ENCODE peak calls at places on chromosomes 13 and 19, in seven cellular contexts. M, L, I, R, E, G and S are unnamed samples.
A peak's percentile ranks its signal among the peaks of the same experiment; 100 is the strongest.

GRCh38 chr19:58228584-58229254 is at the start of gene ZNF544:
- DNase-seq in L (peak; percentile 95), M (peak; percentile 71), R (peak; percentile 80), E (peak; percentile 19), G (peak; percentile 78), I (peak; percentile 19), S (peak; percentile 15)

GRCh38 chr13:47033216-47033615 is 136.4 kb upstream of the HTR2A start:
- DNase-seq in R (no peak), L (peak; percentile 50), M (no peak), I (no peak), G (peak; percentile 74), E (peak; percentile 23), S (no peak)

GRCh38 chr19:55654323-55654832 is 457 bp upstream of the U2AF2 start:
- DNase-seq in I (peak; percentile 99), M (peak; percentile 100), L (peak; percentile 100), R (peak; percentile 100), G (peak; percentile 99), E (peak; percentile 99), S (peak; percentile 99)

GRCh38 chr13:27442071-27442647 is 8.2 kb downstream of the MTIF3 start:
- DNase-seq in E (no peak), M (no peak), L (no peak), R (no peak), G (no peak), I (no peak), S (no peak)

GRCh38 chr19:15238639-15239155 is 6.4 kb upstream of the EPHX3 start:
- DNase-seq in G (no peak), R (no peak), L (peak; percentile 76), M (no peak), E (no peak), I (no peak), S (no peak)

GRCh38 chr19:7454998-7455397 is 33.8 kb downstream of the PEX11G start:
- DNase-seq in R (no peak), M (no peak), G (no peak), E (no peak), L (no peak), I (no peak), S (no peak)

GRCh38 chr19:959935-960502 is 24.1 kb upstream of the WDR18 start:
- DNase-seq in R (no peak), I (no peak), G (no peak), L (peak; percentile 87), E (no peak), M (no peak), S (no peak)

GRCh38 chr13:82833928-82834327 is 1048.3 kb downstream of the SLITRK1 start:
- DNase-seq in I (no peak), M (no peak), G (peak; percentile 2), E (no peak), L (no peak), R (no peak), S (peak; percentile 23)

GRCh38 chr13:51833980-51834379 is 11.0 kb downstream of the TMEM272 start:
- DNase-seq in I (no peak), G (no peak), L (no peak), R (no peak), E (no peak), M (no peak), S (no peak)

GRCh38 chr19:18429717-18430416 is 8.1 kb downstream of the ISYNA1 start:
- DNase-seq in M (no peak), I (no peak), L (peak; percentile 70), E (no peak), G (no peak), R (peak; percentile 70), S (no peak)

GRCh38 chr13:45792827-45793303 is 58.7 kb downstream of the SIAH3 start:
- DNase-seq in M (no peak), I (no peak), L (peak; percentile 23), G (no peak), E (no peak), R (no peak), S (no peak)

GRCh38 chr13:60018536-60018935 is 145.2 kb downstream of the DIAPH3 start:
- DNase-seq in G (no peak), M (no peak), R (no peak), I (no peak), L (no peak), E (no peak), S (no peak)

GRCh38 chr13:71483733-71484132 is 383.3 kb downstream of the DACH1 start:
- DNase-seq in M (no peak), I (no peak), R (no peak), G (no peak), L (no peak), E (no peak), S (no peak)

GRCh38 chr13:71477735-71478134 is 389.3 kb downstream of the DACH1 start:
- DNase-seq in M (no peak), E (no peak), L (no peak), I (no peak), G (peak; percentile 3), R (no peak), S (no peak)
- TF ChIP-seq CTCF in M (peak; percentile 49), E (peak; percentile 34), L (peak; percentile 80), I (peak; percentile 21), G (peak; percentile 45), R (no peak), S (peak; percentile 38)

DNA sequence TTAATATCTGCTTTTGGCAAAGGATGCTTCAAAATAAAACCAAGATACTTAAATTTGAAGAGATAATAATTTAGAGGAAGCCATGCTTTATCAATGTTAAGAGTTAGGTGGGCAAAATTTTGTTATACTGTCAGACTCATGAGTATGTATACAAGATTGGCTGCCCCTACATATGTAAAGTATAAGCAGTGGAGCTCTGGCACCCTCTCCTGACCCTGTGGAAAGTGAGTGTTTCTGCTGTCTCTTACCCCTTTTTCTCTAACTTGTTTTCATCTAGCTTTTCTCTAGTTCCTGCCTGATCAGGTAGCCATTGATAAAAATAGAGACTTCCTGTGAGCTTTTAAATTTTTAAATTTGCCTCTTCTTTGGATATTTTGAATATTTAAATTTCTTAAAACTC is 710.9 kb upstream of the SPRY2 start:
- DNase-seq in I (no peak), M (no peak), R (no peak), E (no peak), L (no peak), G (no peak), S (no peak)
- TF ChIP-seq CTCF in I (no peak), M (peak; percentile 11), R (no peak), E (peak; percentile 12), L (peak; percentile 58), G (peak; percentile 12), S (no peak)

GRCh38 chr13:110108348-110109139 is 198.4 kb downstream of the COL4A1 start:
- DNase-seq in R (peak; percentile 93), L (peak; percentile 93), I (peak; percentile 70), E (peak; percentile 70), M (peak; percentile 67), G (peak; percentile 89), S (peak; percentile 73)

GRCh38 chr13:110106726-110107125 is 200.2 kb downstream of the COL4A1 start:
- DNase-seq in R (peak; percentile 94), G (no peak), E (no peak), L (no peak), I (no peak), M (no peak), S (no peak)

GRCh38 chr13:110109910-110110309 is 197.0 kb downstream of the COL4A1 start:
- DNase-seq in R (peak; percentile 93), I (no peak), E (peak; percentile 67), G (peak; percentile 91), M (no peak), L (peak; percentile 79), S (peak; percentile 84)

GRCh38 chr13:110109140-110109783 is 197.7 kb downstream of the COL4A1 start:
- DNase-seq in R (no peak), M (no peak), L (no peak), G (no peak), E (no peak), I (no peak), S (no peak)

DNA sequence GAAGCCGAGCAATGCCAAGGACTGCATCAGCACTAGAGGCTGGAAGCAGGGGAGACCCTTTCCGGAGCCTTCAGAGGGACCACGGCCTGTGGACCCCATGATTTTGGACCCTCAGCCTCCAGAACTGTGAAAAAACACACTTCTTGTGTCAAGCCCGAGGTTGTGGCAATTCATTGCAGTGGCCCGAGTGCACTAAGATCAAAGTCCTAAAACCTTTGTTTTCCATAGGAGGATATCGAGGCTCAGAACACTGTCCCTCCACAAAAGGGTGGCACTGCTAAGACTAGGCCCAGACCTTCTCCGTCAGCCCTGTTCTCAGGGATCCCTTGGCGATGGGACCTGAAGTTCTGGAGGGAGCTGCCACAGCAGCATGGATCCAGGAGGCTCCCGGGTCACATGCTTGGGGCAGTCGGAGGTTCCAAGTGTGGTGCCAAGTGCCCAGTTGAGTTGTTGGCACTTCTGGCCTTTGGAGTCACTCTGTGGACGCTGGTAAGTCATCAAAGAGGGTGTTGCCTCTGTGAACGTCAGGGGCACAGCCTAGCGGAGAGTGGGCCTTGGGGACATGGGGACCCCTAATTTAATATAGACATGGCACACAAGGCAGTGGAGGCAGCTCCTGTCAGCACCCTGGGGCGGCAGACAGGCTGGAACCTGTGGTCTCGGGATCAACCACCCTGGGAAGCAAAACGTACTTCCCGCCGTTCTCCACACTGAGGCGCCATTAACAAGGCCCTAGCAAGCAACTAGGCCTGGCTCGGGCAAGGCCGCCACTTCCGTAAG is 199.2 kb downstream of the COL4A1 start:
- DNase-seq in M (no peak), E (no peak), G (no peak), L (peak; percentile 85), I (no peak), R (no peak), S (no peak)
- TF ChIP-seq CTCF in M (no peak), E (peak; percentile 17), G (peak; percentile 26), L (peak; percentile 71), I (peak; percentile 27), R (no peak), S (no peak)

GRCh38 chr19:51784922-51785690 is 9.9 kb upstream of the FPR3 start:
- DNase-seq in R (peak; percentile 84), L (no peak), E (no peak), G (no peak), M (no peak), I (no peak), S (no peak)

GRCh38 chr19:51784109-51784785 is 10.7 kb upstream of the FPR3 start:
- DNase-seq in E (no peak), G (no peak), R (no peak), M (no peak), I (no peak), L (no peak), S (no peak)

GRCh38 chr19:51786651-51787494 is 8.1 kb upstream of the FPR3 start:
- DNase-seq in M (no peak), I (no peak), L (no peak), R (no peak), G (no peak), E (no peak), S (no peak)

GRCh38 chr19:51779703-51780102 is 15.3 kb upstream of the FPR3 start:
- DNase-seq in G (no peak), R (no peak), M (no peak), E (no peak), L (no peak), I (no peak), S (no peak)

GRCh38 chr19:51783373-51783772 is 11.6 kb upstream of the FPR3 start:
- DNase-seq in L (peak; percentile 52), E (no peak), R (no peak), M (no peak), I (no peak), G (no peak), S (no peak)
- TF ChIP-seq CTCF in L (peak; percentile 66), E (peak; percentile 24), R (no peak), M (no peak), I (no peak), G (peak; percentile 12), S (peak; percentile 10)

GRCh38 chr13:99505814-99506269 is 4.6 kb downstream of the TM9SF2 start:
- DNase-seq in L (no peak), E (no peak), I (no peak), M (no peak), G (peak; percentile 20), R (no peak), S (no peak)
- TF ChIP-seq CTCF in L (peak; percentile 67), E (no peak), I (no peak), M (peak; percentile 16), G (peak; percentile 24), R (peak; percentile 7), S (peak; percentile 41)

GRCh38 chr13:52846567-52847321 is 1.7 kb downstream of the PCDH8 start:
- DNase-seq in I (no peak), R (no peak), M (peak; percentile 97), E (no peak), G (no peak), L (peak; percentile 96), S (no peak)
- TF ChIP-seq CTCF in I (peak; percentile 18), R (no peak), M (peak; percentile 43), E (peak; percentile 32), G (peak; percentile 40), L (peak; percentile 79), S (peak; percentile 13)